ENCODE peak calls at places on chromosomes 1 and 21, in ten cellular contexts. Q, K, O, R, L, P, B, F, A and M are unnamed samples.

GRCh38 chr1:201508809-201509208 is 1.9 kb upstream of the CSRP1 start:
- DNase-seq in Q (no peak), K (no peak), O (no peak), R (no peak), L (no peak), P (no peak), B (no peak), F (no peak), A (no peak), M (no peak)

GRCh38 chr1:157307491-157307890 is 169.3 kb upstream of the ETV3 start:
- DNase-seq in Q (no peak), K (no peak), O (no peak), R (no peak), L (no peak), P (no peak), B (no peak), F (peak; percentile 20), A (no peak), M (no peak)

GRCh38 chr21:32007461-32007860 is 134.6 kb downstream of the HUNK start:
- DNase-seq in Q (no peak), K (no peak), O (no peak), R (no peak), L (no peak), P (no peak), B (no peak), F (no peak), A (no peak), M (no peak)

GRCh38 chr1:186828612-186829542 is at the start of gene PLA2G4A:
- DNase-seq in Q (peak; percentile 85), K (no peak), O (peak; percentile 86), R (peak; percentile 2), L (no peak), P (peak; percentile 77), B (peak; percentile 13), F (peak; percentile 38), A (no peak), M (peak; percentile 87)

GRCh38 chr1:225737179-225737578 is 40.4 kb upstream of the SRP9 start:
- DNase-seq in Q (peak; percentile 20), K (no peak), O (no peak), R (no peak), L (no peak), P (no peak), B (no peak), F (no peak), A (no peak), M (peak; percentile 16)

GRCh38 chr1:162412002-162412401 is at the start of gene SH2D1B:
- DNase-seq in Q (no peak), K (no peak), O (no peak), R (no peak), L (no peak), P (no peak), B (no peak), F (no peak), A (no peak), M (no peak)

GRCh38 chr1:46615088-46615487 is 1.5 kb downstream of the MOB3C start:
- DNase-seq in Q (no peak), K (no peak), O (peak; percentile 79), R (no peak), L (no peak), P (no peak), B (no peak), F (no peak), A (no peak), M (no peak)

GRCh38 chr1:119326251-119326650 is 42.3 kb upstream of the HAO2 start:
- DNase-seq in Q (no peak), K (no peak), O (no peak), R (no peak), L (no peak), P (no peak), B (no peak), F (peak; percentile 71), A (no peak), M (no peak)

GRCh38 chr1:78553859-78554258 is 63.1 kb downstream of the PTGFR start:
- DNase-seq in Q (peak; percentile 11), K (no peak), O (no peak), R (no peak), L (no peak), P (no peak), B (peak; percentile 16), F (peak; percentile 34), A (no peak), M (no peak)

GRCh38 chr1:85109475-85109874 is 61.2 kb upstream of the MCOLN3 start:
- DNase-seq in Q (peak; percentile 82), K (no peak), O (peak; percentile 89), R (peak; percentile 60), L (no peak), P (no peak), B (peak; percentile 55), F (peak; percentile 69), A (peak; percentile 57), M (peak; percentile 71)

GRCh38 chr1:167627865-167628641 is 2.0 kb upstream of the RCSD1 start:
- DNase-seq in Q (no peak), K (no peak), O (peak; percentile 81), R (no peak), L (peak; percentile 55), P (peak; percentile 73), B (no peak), F (no peak), A (no peak), M (no peak)

GRCh38 chr1:169680377-169681019 is 30.9 kb downstream of the SELL start:
- DNase-seq in Q (no peak), K (no peak), O (no peak), R (no peak), L (no peak), P (no peak), B (no peak), F (no peak), A (no peak), M (no peak)

GRCh38 chr1:201792534-201793305 is 36.2 kb upstream of the IPO9 start:
- DNase-seq in Q (peak; percentile 92), K (peak; percentile 34), O (peak; percentile 94), R (peak; percentile 82), L (peak; percentile 33), P (no peak), B (peak; percentile 80), F (peak; percentile 86), A (peak; percentile 68), M (peak; percentile 86)